ENCODE peak calls at places on chromosome 2, in nine cellular contexts. E is SK-N-SH, K is H1, B is K562, M is A549, F is HepG2, A is ovary, C is stomach, L is transverse colon. I is an unnamed sample.

GRCh38 chr2:139617747-139618146 is 837.6 kb upstream of the NXPH2 start:
- DNase-seq in A (no peak), E (no peak), F (no peak), C (no peak), B (no peak), K (no peak), L (no peak), M (no peak), I (no peak)

GRCh38 chr2:167966367-167966766 is 281.0 kb downstream of the STK39 start:
- DNase-seq in K (no peak), L (no peak), C (no peak), M (no peak), F (no peak), B (no peak), E (no peak), A (no peak), I (no peak)

GRCh38 chr2:24708537-24709152 is 84.5 kb downstream of the PTRHD1 start:
- DNase-seq in E (no peak), L (no peak), B (no peak), C (no peak), F (no peak), M (no peak), K (no peak), A (no peak), I (no peak)

GRCh38 chr2:9554841-9555337 is 741 bp downstream of the ADAM17 start:
- DNase-seq in M (no peak), E (peak; percentile 24), C (no peak), K (no peak), B (peak; percentile 71), A (peak; percentile 51), L (peak; percentile 31), F (peak; percentile 29), I (no peak)

GRCh38 chr2:134581877-134582546 is 136.8 kb downstream of the TMEM163 start:
- DNase-seq in B (no peak), L (no peak), F (no peak), K (no peak), A (no peak), M (no peak), E (no peak), C (no peak), I (no peak)

GRCh38 chr2:101718993-101719571 is 21.6 kb downstream of the MAP4K4 start:
- DNase-seq in L (no peak), E (no peak), F (no peak), M (no peak), A (no peak), B (no peak), C (no peak), K (no peak), I (no peak)

GRCh38 chr2:105756435-105756834 is 11.7 kb downstream of the NCK2 start:
- DNase-seq in F (no peak), C (no peak), K (no peak), M (no peak), E (no peak), B (no peak), L (no peak), A (no peak), I (no peak)

GRCh38 chr2:219001577-219002394 is 8.6 kb upstream of the CRYBA2 start:
- DNase-seq in E (peak; percentile 50), F (peak; percentile 93), A (no peak), L (peak; percentile 91), M (no peak), K (peak; percentile 58), B (peak; percentile 67), C (peak; percentile 95), I (peak; percentile 92)

GRCh38 chr2:162838141-162838500 is 446 bp downstream of the KCNH7 start:
- DNase-seq in K (no peak), C (no peak), A (no peak), M (no peak), F (no peak), E (no peak), B (no peak), L (no peak), I (no peak)

GRCh38 chr2:86048383-86048701 is 57.3 kb downstream of the POLR1A start:
- DNase-seq in M (no peak), F (no peak), C (no peak), E (no peak), L (no peak), K (no peak), B (no peak), A (no peak), I (no peak)

GRCh38 chr2:226611944-226612318 is 187.7 kb downstream of the IRS1 start:
- DNase-seq in E (no peak), L (no peak), A (no peak), C (no peak), F (no peak), K (no peak), M (no peak), B (no peak), I (no peak)

GRCh38 chr2:98743835-98744234 is 12.9 kb upstream of the MGAT4A start:
- DNase-seq in M (no peak), F (no peak), L (peak; percentile 34), C (peak; percentile 78), A (no peak), B (no peak), K (no peak), E (no peak), I (no peak)
- TF ChIP-seq EP300 in M (no peak), F (no peak), L (no peak), C (no peak), A (no peak), B (no peak), K (no peak), E (no peak), I (no peak)

GRCh38 chr2:12048551-12048950 is 302.1 kb downstream of the LPIN1 start:
- DNase-seq in K (peak; percentile 57), L (no peak), F (no peak), E (peak; percentile 36), A (no peak), C (no peak), B (peak; percentile 56), M (no peak), I (no peak)

GRCh38 chr2:12045864-12046291 is 299.4 kb downstream of the LPIN1 start:
- DNase-seq in B (no peak), F (no peak), E (no peak), M (no peak), K (no peak), L (no peak), C (no peak), A (no peak), I (no peak)

GRCh38 chr2:12046641-12047040 is 300.2 kb downstream of the LPIN1 start:
- DNase-seq in C (no peak), E (no peak), A (no peak), F (no peak), M (no peak), L (no peak), B (no peak), K (no peak), I (no peak)

GRCh38 chr2:12050381-12050780 is 303.9 kb downstream of the LPIN1 start:
- DNase-seq in A (no peak), F (peak; percentile 16), M (peak; percentile 14), L (no peak), C (no peak), E (no peak), B (peak; percentile 69), K (no peak), I (no peak)

GRCh38 chr2:12047761-12048160 is 301.3 kb downstream of the LPIN1 start:
- DNase-seq in F (no peak), L (no peak), M (no peak), E (no peak), C (no peak), A (no peak), K (no peak), B (no peak), I (no peak)
- H3K4me1 ChIP-seq in F (no peaks in the 10 kb centered on the region), L (peaks cover 4% of the 10 kb centered on the region), M (peaks cover 18% of the 10 kb centered on the region), E (no peaks in the 10 kb centered on the region), C (peaks cover 5% of the 10 kb centered on the region), A (peaks cover 3% of the 10 kb centered on the region), K (no peaks in the 10 kb centered on the region), B (no peaks in the 10 kb centered on the region), I (no peaks in the 10 kb centered on the region)

GRCh38 chr2:171706152-171706803 is 19.0 kb downstream of the DYNC1I2 start:
- DNase-seq in E (peak; percentile 31), B (peak; percentile 26), L (no peak), M (peak; percentile 13), C (no peak), A (no peak), K (no peak), F (peak; percentile 34), I (no peak)
- TF ChIP-seq EP300 in E (no peak), B (no peak), L (no peak), M (no peak), C (no peak), A (no peak), K (no peak), F (no peak), I (no peak)

GRCh38 chr2:26503238-26503880 is 25.4 kb upstream of the OTOF start:
- DNase-seq in L (peak; percentile 85), K (peak; percentile 97), A (peak; percentile 28), F (peak; percentile 61), C (peak; percentile 82), M (peak; percentile 99), E (peak; percentile 52), B (peak; percentile 93), I (peak; percentile 85)

GRCh38 chr2:26500406-26500805 is 22.5 kb upstream of the OTOF start:
- DNase-seq in F (no peak), B (no peak), K (no peak), L (no peak), M (no peak), E (no peak), C (no peak), A (no peak), I (no peak)

GRCh38 chr2:26506279-26506678 is 28.4 kb upstream of the OTOF start:
- DNase-seq in A (no peak), L (no peak), C (no peak), F (no peak), E (no peak), K (no peak), M (no peak), B (no peak), I (no peak)

GRCh38 chr2:26509141-26509540 is 31.2 kb upstream of the OTOF start:
- DNase-seq in A (no peak), E (no peak), C (no peak), L (no peak), B (no peak), F (no peak), K (no peak), M (no peak), I (no peak)

GRCh38 chr2:26504002-26504401 is 26.1 kb upstream of the OTOF start:
- DNase-seq in L (no peak), F (no peak), K (no peak), M (no peak), B (no peak), E (no peak), C (no peak), A (no peak), I (no peak)
- H3K4me1 ChIP-seq in L (peaks cover 10% of the 10 kb centered on the region), F (peaks cover 10% of the 10 kb centered on the region), K (peaks cover 7% of the 10 kb centered on the region), M (peaks cover 5% of the 10 kb centered on the region), B (peaks cover 13% of the 10 kb centered on the region), E (no peaks in the 10 kb centered on the region), C (peaks cover 12% of the 10 kb centered on the region), A (no peaks in the 10 kb centered on the region), I (peaks cover 11% of the 10 kb centered on the region)

GRCh38 chr2:191365089-191365488 is 119.9 kb downstream of the MYO1B start:
- DNase-seq in B (no peak), M (no peak), A (no peak), E (no peak), F (no peak), L (no peak), K (no peak), C (no peak), I (no peak)
- TF ChIP-seq EP300 in B (no peak), M (no peak), A (no peak), E (no peak), F (no peak), L (no peak), K (no peak), C (no peak), I (no peak)

GRCh38 chr2:30218814-30219213 is 12.5 kb upstream of the LBH start:
- DNase-seq in A (no peak), L (no peak), F (no peak), B (no peak), M (no peak), C (peak; percentile 17), E (no peak), K (no peak), I (no peak)
- H3K4me1 ChIP-seq in A (no peaks in the 10 kb centered on the region), L (peaks cover 18% of the 10 kb centered on the region), F (no peaks in the 10 kb centered on the region), B (peaks cover 7% of the 10 kb centered on the region), M (no peaks in the 10 kb centered on the region), C (peaks cover 27% of the 10 kb centered on the region), E (peaks cover 3% of the 10 kb centered on the region), K (peaks cover 2% of the 10 kb centered on the region), I (no peaks in the 10 kb centered on the region)